ENCODE peak calls at places on chromosome 6, in five cellular contexts. I, S, O, K and E are unnamed samples.

GRCh38 chr6:79947191-79948173 is at the start of gene ELOVL4:
- DNase-seq in I (peak; percentile 11), S (peak; percentile 81), O (peak; percentile 80), K (peak; percentile 85), E (no peak)

GRCh38 chr6:42140051-42140450 is 2.4 kb downstream of the C6orf132 start:
- DNase-seq in I (no peak), S (no peak), O (no peak), K (no peak), E (peak; percentile 85)

GRCh38 chr6:14758421-14759043 is 487.3 kb upstream of the JARID2 start:
- DNase-seq in I (no peak), S (no peak), O (no peak), K (no peak), E (no peak)

GRCh38 chr6:110560239-110561015 is 84.0 kb upstream of the SLC22A16 start:
- DNase-seq in I (no peak), S (no peak), O (no peak), K (no peak), E (no peak)

GRCh38 chr6:41711323-41712038 is 23.9 kb downstream of the TFEB start:
- DNase-seq in I (no peak), S (no peak), O (no peak), K (no peak), E (no peak)

GRCh38 chr6:139407718-139408222 is 33.3 kb upstream of the CITED2 start:
- DNase-seq in I (peak; percentile 95), S (no peak), O (no peak), K (no peak), E (peak; percentile 45)

GRCh38 chr6:34982424-34982852 is 93.4 kb downstream of the ANKS1A start:
- DNase-seq in I (peak; percentile 35), S (no peak), O (no peak), K (no peak), E (peak; percentile 21)

GRCh38 chr6:153301602-153302001 is 170.5 kb upstream of the RGS17 start:
- DNase-seq in I (no peak), S (no peak), O (no peak), K (no peak), E (no peak)

GRCh38 chr6:87628881-87629280 is 38.9 kb downstream of the ORC3 start:
- DNase-seq in I (peak; percentile 30), S (no peak), O (no peak), K (peak; percentile 5), E (no peak)

GRCh38 chr6:17932362-17932852 is 55.0 kb downstream of the KIF13A start:
- DNase-seq in I (peak; percentile 99), S (no peak), O (no peak), K (peak; percentile 84), E (no peak)

GRCh38 chr6:125792680-125793079 is 1.9 kb downstream of the NCOA7 start:
- DNase-seq in I (peak; percentile 58), S (no peak), O (no peak), K (no peak), E (no peak)

GRCh38 chr6:96542702-96543101 is 20.2 kb upstream of the FHL5 start:
- DNase-seq in I (no peak), S (peak; percentile 22), O (no peak), K (no peak), E (no peak)

GRCh38 chr6:118618676-118619377 is 32.6 kb downstream of the CEP85L start:
- DNase-seq in I (no peak), S (no peak), O (no peak), K (peak; percentile 42), E (peak; percentile 21)

GRCh38 chr6:45609141-45609638 is 231.5 kb upstream of the SUPT3H start:
- DNase-seq in I (peak; percentile 87), S (no peak), O (no peak), K (no peak), E (no peak)

GRCh38 chr6:75563032-75563431 is 38.6 kb upstream of the SENP6 start:
- DNase-seq in I (peak; percentile 39), S (peak; percentile 1), O (no peak), K (peak; percentile 32), E (peak; percentile 60)